ENCODE peak calls at places on chromosomes 11 and 22, in nine cellular contexts. One of them, this sample, is unnamed.

GRCh38 chr11:60345489-60345888 is 18.4 kb downstream of the MS4A6E start:
- DNase-seq in HCT116: peak
- DNase-seq in PC-3: peak
- DNase-seq in GM23248: peak
- DNase-seq in OCI-LY7: peak
- DNase-seq in neural progenitor cell: peak
- DNase-seq in SK-N-SH: no peak
- DNase-seq in GM23338: peak
- DNase-seq in hepatocyte: peak
- DNase-seq in this sample: peak

GRCh38 chr22:41411021-41411851 is 29.5 kb downstream of the TEF start:
- DNase-seq in HCT116: no peak
- DNase-seq in PC-3: no peak
- DNase-seq in GM23248: peak
- DNase-seq in OCI-LY7: no peak
- DNase-seq in neural progenitor cell: peak
- DNase-seq in SK-N-SH: no peak
- DNase-seq in GM23338: no peak
- DNase-seq in hepatocyte: no peak
- DNase-seq in this sample: no peak

GRCh38 chr11:65141896-65142494 is 7.7 kb upstream of the SYVN1 start:
- DNase-seq in HCT116: no peak
- DNase-seq in PC-3: no peak
- DNase-seq in GM23248: no peak
- DNase-seq in OCI-LY7: no peak
- DNase-seq in neural progenitor cell: no peak
- DNase-seq in SK-N-SH: no peak
- DNase-seq in GM23338: no peak
- DNase-seq in hepatocyte: no peak
- DNase-seq in this sample: no peak

GRCh38 chr22:22840778-22841177 is 46.8 kb upstream of the IGLL5 start:
- DNase-seq in HCT116: no peak
- DNase-seq in PC-3: no peak
- DNase-seq in GM23248: no peak
- DNase-seq in OCI-LY7: no peak
- DNase-seq in neural progenitor cell: no peak
- DNase-seq in SK-N-SH: no peak
- DNase-seq in GM23338: no peak
- DNase-seq in hepatocyte: no peak
- DNase-seq in this sample: no peak

GRCh38 chr11:69440876-69441275 is 40.6 kb upstream of the LINC01488 start:
- DNase-seq in HCT116: no peak
- DNase-seq in PC-3: no peak
- DNase-seq in GM23248: no peak
- DNase-seq in OCI-LY7: no peak
- DNase-seq in neural progenitor cell: no peak
- DNase-seq in SK-N-SH: no peak
- DNase-seq in GM23338: no peak
- DNase-seq in hepatocyte: no peak
- DNase-seq in this sample: no peak

GRCh38 chr11:94504689-94505293 is 7.5 kb upstream of the C11orf97 start:
- DNase-seq in HCT116: peak
- DNase-seq in PC-3: peak
- DNase-seq in GM23248: peak
- DNase-seq in OCI-LY7: peak
- DNase-seq in neural progenitor cell: peak
- DNase-seq in SK-N-SH: peak
- DNase-seq in GM23338: peak
- DNase-seq in hepatocyte: peak
- DNase-seq in this sample: peak

GRCh38 chr11:91199866-91200265 is 977.0 kb upstream of the CHORDC1 start:
- DNase-seq in HCT116: no peak
- DNase-seq in PC-3: no peak
- DNase-seq in GM23248: no peak
- DNase-seq in OCI-LY7: no peak
- DNase-seq in neural progenitor cell: peak
- DNase-seq in SK-N-SH: no peak
- DNase-seq in GM23338: peak
- DNase-seq in hepatocyte: no peak
- DNase-seq in this sample: no peak

GRCh38 chr22:31676700-31677099 is 14.7 kb upstream of the PISD start:
- DNase-seq in HCT116: peak
- DNase-seq in PC-3: no peak
- DNase-seq in GM23248: peak
- DNase-seq in OCI-LY7: peak
- DNase-seq in neural progenitor cell: peak
- DNase-seq in SK-N-SH: peak
- DNase-seq in GM23338: peak
- DNase-seq in hepatocyte: peak
- DNase-seq in this sample: peak

GRCh38 chr11:108483163-108483562 is 15.0 kb downstream of the POGLUT3 start:
- DNase-seq in HCT116: no peak
- DNase-seq in PC-3: peak
- DNase-seq in GM23248: peak
- DNase-seq in OCI-LY7: no peak
- DNase-seq in neural progenitor cell: no peak
- DNase-seq in SK-N-SH: no peak
- DNase-seq in GM23338: no peak
- DNase-seq in hepatocyte: no peak
- DNase-seq in this sample: no peak

GRCh38 chr11:108486331-108486730 is 11.9 kb downstream of the POGLUT3 start:
- DNase-seq in HCT116: no peak
- DNase-seq in PC-3: no peak
- DNase-seq in GM23248: no peak
- DNase-seq in OCI-LY7: no peak
- DNase-seq in neural progenitor cell: no peak
- DNase-seq in SK-N-SH: no peak
- DNase-seq in GM23338: no peak
- DNase-seq in hepatocyte: no peak
- DNase-seq in this sample: no peak

DNA sequence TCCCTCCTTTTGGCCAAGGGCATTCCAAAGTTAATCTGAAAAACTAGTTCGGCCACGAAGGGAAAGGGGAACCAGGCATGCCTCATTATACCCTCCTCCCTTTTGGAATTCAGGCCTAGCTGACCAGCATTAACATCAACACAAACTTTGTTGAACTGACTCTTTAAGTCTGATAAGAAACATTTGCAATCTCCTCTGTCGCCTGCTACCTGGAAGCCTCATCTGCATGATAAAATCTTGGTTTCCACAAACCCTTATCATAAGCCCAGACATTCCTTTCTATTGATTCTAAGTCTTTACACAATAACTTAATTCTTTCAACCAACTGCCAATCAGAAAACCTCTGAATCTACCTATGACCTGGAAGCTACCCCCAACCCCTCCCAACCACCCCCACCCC is 11.4 kb downstream of the POGLUT3 start:
- DNase-seq in HCT116: no peak
- DNase-seq in PC-3: no peak
- DNase-seq in GM23248: no peak
- DNase-seq in OCI-LY7: no peak
- DNase-seq in neural progenitor cell: no peak
- DNase-seq in SK-N-SH: no peak
- DNase-seq in GM23338: no peak
- DNase-seq in hepatocyte: no peak
- DNase-seq in this sample: no peak
- H3K27ac ChIP-seq in HCT116: no peak
- H3K27ac ChIP-seq in PC-3: no peak
- H3K27ac ChIP-seq in GM23248: no peak
- H3K27ac ChIP-seq in OCI-LY7: no peak
- H3K27ac ChIP-seq in neural progenitor cell: no peak
- H3K27ac ChIP-seq in SK-N-SH: no peak
- H3K27ac ChIP-seq in GM23338: no peak
- H3K27ac ChIP-seq in hepatocyte: no peak
- H3K27ac ChIP-seq in this sample: no peak

GRCh38 chr11:75582935-75583709 is 21.1 kb downstream of the SERPINH1 start:
- DNase-seq in HCT116: no peak
- DNase-seq in PC-3: peak
- DNase-seq in GM23248: peak
- DNase-seq in OCI-LY7: peak
- DNase-seq in neural progenitor cell: peak
- DNase-seq in SK-N-SH: peak
- DNase-seq in GM23338: peak
- DNase-seq in hepatocyte: peak
- DNase-seq in this sample: peak

GRCh38 chr11:75582461-75582934 is 20.4 kb downstream of the SERPINH1 start:
- DNase-seq in HCT116: no peak
- DNase-seq in PC-3: no peak
- DNase-seq in GM23248: no peak
- DNase-seq in OCI-LY7: no peak
- DNase-seq in neural progenitor cell: no peak
- DNase-seq in SK-N-SH: no peak
- DNase-seq in GM23338: no peak
- DNase-seq in hepatocyte: no peak
- DNase-seq in this sample: no peak

GRCh38 chr11:75585271-75585670 is 23.2 kb downstream of the SERPINH1 start:
- DNase-seq in HCT116: no peak
- DNase-seq in PC-3: no peak
- DNase-seq in GM23248: no peak
- DNase-seq in OCI-LY7: no peak
- DNase-seq in neural progenitor cell: no peak
- DNase-seq in SK-N-SH: no peak
- DNase-seq in GM23338: no peak
- DNase-seq in hepatocyte: no peak
- DNase-seq in this sample: no peak

GRCh38 chr11:75588067-75588481 is 26.0 kb downstream of the SERPINH1 start:
- DNase-seq in HCT116: no peak
- DNase-seq in PC-3: no peak
- DNase-seq in GM23248: no peak
- DNase-seq in OCI-LY7: no peak
- DNase-seq in neural progenitor cell: no peak
- DNase-seq in SK-N-SH: no peak
- DNase-seq in GM23338: no peak
- DNase-seq in hepatocyte: peak
- DNase-seq in this sample: no peak

GRCh38 chr11:75583710-75584658 is 21.9 kb downstream of the SERPINH1 start:
- DNase-seq in HCT116: no peak
- DNase-seq in PC-3: no peak
- DNase-seq in GM23248: peak
- DNase-seq in OCI-LY7: no peak
- DNase-seq in neural progenitor cell: peak
- DNase-seq in SK-N-SH: peak
- DNase-seq in GM23338: peak
- DNase-seq in hepatocyte: peak
- DNase-seq in this sample: no peak
- TF ChIP-seq EZH2phosphoT487 in HCT116: no peak
- TF ChIP-seq EZH2phosphoT487 in PC-3: no peak
- TF ChIP-seq EZH2phosphoT487 in GM23248: no peak
- TF ChIP-seq EZH2phosphoT487 in OCI-LY7: no peak
- TF ChIP-seq EZH2phosphoT487 in neural progenitor cell: no peak
- TF ChIP-seq EZH2phosphoT487 in SK-N-SH: no peak
- TF ChIP-seq EZH2phosphoT487 in GM23338: no peak
- TF ChIP-seq EZH2phosphoT487 in hepatocyte: no peak
- TF ChIP-seq EZH2phosphoT487 in this sample: no peak

GRCh38 chr11:134506046-134506445 is 94.0 kb upstream of the B3GAT1 start:
- DNase-seq in HCT116: no peak
- DNase-seq in PC-3: no peak
- DNase-seq in GM23248: no peak
- DNase-seq in OCI-LY7: no peak
- DNase-seq in neural progenitor cell: no peak
- DNase-seq in SK-N-SH: no peak
- DNase-seq in GM23338: no peak
- DNase-seq in hepatocyte: no peak
- DNase-seq in this sample: no peak

GRCh38 chr11:134505125-134505524 is 93.1 kb upstream of the B3GAT1 start:
- DNase-seq in HCT116: no peak
- DNase-seq in PC-3: no peak
- DNase-seq in GM23248: no peak
- DNase-seq in OCI-LY7: no peak
- DNase-seq in neural progenitor cell: no peak
- DNase-seq in SK-N-SH: peak
- DNase-seq in GM23338: no peak
- DNase-seq in hepatocyte: no peak
- DNase-seq in this sample: no peak

GRCh38 chr11:134503596-134503995 is 91.6 kb upstream of the B3GAT1 start:
- DNase-seq in HCT116: no peak
- DNase-seq in PC-3: no peak
- DNase-seq in GM23248: no peak
- DNase-seq in OCI-LY7: no peak
- DNase-seq in neural progenitor cell: no peak
- DNase-seq in SK-N-SH: no peak
- DNase-seq in GM23338: no peak
- DNase-seq in hepatocyte: no peak
- DNase-seq in this sample: no peak

GRCh38 chr11:134503104-134503503 is 91.1 kb upstream of the B3GAT1 start:
- DNase-seq in HCT116: no peak
- DNase-seq in PC-3: no peak
- DNase-seq in GM23248: no peak
- DNase-seq in OCI-LY7: no peak
- DNase-seq in neural progenitor cell: peak
- DNase-seq in SK-N-SH: no peak
- DNase-seq in GM23338: peak
- DNase-seq in hepatocyte: no peak
- DNase-seq in this sample: no peak

DNA sequence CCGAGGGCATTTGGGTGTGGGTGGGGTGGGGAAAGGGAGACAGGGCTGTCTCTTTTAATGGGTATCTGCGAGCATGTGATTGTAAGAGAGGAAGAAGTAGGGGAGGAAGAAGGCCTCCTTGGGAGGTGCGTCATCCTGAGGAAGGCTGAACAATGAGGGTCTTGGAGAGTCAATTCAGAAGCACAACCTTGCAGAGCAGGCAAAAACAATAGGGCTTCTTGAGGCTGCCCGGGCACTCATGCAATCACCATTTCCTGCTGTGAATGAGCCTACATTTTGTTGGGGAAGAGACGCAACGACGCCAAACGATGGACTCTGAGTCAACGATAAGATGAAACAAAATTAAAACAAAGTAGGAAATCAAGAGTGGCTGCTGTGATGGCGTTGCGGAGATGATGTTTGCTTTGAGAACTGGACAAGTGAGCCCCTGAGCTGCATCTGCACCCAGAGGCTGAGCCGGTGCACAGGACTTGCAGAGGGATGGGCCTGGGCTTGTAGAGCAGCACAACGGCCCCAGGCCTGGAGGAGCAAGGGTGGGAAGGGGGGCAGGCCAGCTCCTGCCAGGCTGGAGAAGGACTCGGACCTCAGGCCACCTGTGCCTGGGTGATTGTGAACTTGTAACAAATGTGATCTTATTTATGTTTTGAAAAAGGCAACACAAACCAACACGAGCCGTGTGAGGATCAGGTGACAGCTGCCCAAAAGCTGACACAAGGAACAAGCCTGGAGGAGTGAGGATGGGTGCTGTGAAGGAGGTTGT is 92.3 kb upstream of the B3GAT1 start:
- DNase-seq in HCT116: no peak
- DNase-seq in PC-3: no peak
- DNase-seq in GM23248: no peak
- DNase-seq in OCI-LY7: no peak
- DNase-seq in neural progenitor cell: peak
- DNase-seq in SK-N-SH: peak
- DNase-seq in GM23338: no peak
- DNase-seq in hepatocyte: no peak
- DNase-seq in this sample: no peak
- H3K27ac ChIP-seq in HCT116: no peak
- H3K27ac ChIP-seq in PC-3: no peak
- H3K27ac ChIP-seq in GM23248: no peak
- H3K27ac ChIP-seq in OCI-LY7: no peak
- H3K27ac ChIP-seq in neural progenitor cell: no peak
- H3K27ac ChIP-seq in SK-N-SH: no peak
- H3K27ac ChIP-seq in GM23338: no peak
- H3K27ac ChIP-seq in hepatocyte: no peak
- H3K27ac ChIP-seq in this sample: no peak

GRCh38 chr11:114956565-114956964 is 278.2 kb downstream of the NXPE2 start:
- DNase-seq in HCT116: no peak
- DNase-seq in PC-3: no peak
- DNase-seq in GM23248: no peak
- DNase-seq in OCI-LY7: no peak
- DNase-seq in neural progenitor cell: no peak
- DNase-seq in SK-N-SH: no peak
- DNase-seq in GM23338: no peak
- DNase-seq in hepatocyte: no peak
- DNase-seq in this sample: no peak

DNA sequence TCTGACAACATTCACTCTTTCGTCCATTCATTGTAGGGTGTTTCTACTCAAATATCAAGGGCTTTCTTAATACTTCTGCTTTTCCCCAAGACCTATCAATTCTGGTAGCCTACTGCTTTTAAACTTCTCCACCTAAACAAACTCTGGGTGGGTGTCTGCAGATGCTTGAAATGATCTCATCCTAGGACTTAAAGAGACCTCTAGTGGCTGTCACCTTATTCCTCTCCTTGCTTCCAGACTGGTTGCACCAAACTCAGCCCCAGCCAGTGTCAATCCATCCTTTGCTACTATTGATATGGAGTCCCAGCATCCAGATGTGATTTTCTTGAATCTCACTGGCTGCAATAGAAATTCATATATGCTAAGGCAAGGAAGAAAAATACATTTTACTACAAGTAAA is 274.7 kb downstream of the NXPE2 start:
- DNase-seq in HCT116: no peak
- DNase-seq in PC-3: no peak
- DNase-seq in GM23248: no peak
- DNase-seq in OCI-LY7: peak
- DNase-seq in neural progenitor cell: peak
- DNase-seq in SK-N-SH: peak
- DNase-seq in GM23338: peak
- DNase-seq in hepatocyte: peak
- DNase-seq in this sample: no peak
- TF ChIP-seq EZH2phosphoT487 in HCT116: no peak
- TF ChIP-seq EZH2phosphoT487 in PC-3: no peak
- TF ChIP-seq EZH2phosphoT487 in GM23248: no peak
- TF ChIP-seq EZH2phosphoT487 in OCI-LY7: no peak
- TF ChIP-seq EZH2phosphoT487 in neural progenitor cell: no peak
- TF ChIP-seq EZH2phosphoT487 in SK-N-SH: no peak
- TF ChIP-seq EZH2phosphoT487 in GM23338: no peak
- TF ChIP-seq EZH2phosphoT487 in hepatocyte: no peak
- TF ChIP-seq EZH2phosphoT487 in this sample: no peak